ENCODE peak calls at places on chromosome 19, in seven cellular contexts. A, K, X, G, Z, W and F are unnamed samples.

GRCh38 chr19:13083627-13084026 is 19.0 kb downstream of the LYL1 start:
- DNase-seq in W (no peak), Z (no peak), K (no peak), G (no peak), X (no peak), A (no peak), F (no peak)

GRCh38 chr19:47447470-47448359 is 24.0 kb downstream of the SLC8A2 start:
- DNase-seq in X (no peak), Z (peak; percentile 28), A (peak; percentile 86), G (peak; percentile 95), W (peak; percentile 14), K (peak; percentile 39), F (peak; percentile 30)

GRCh38 chr19:12669272-12670158 is 2.9 kb downstream of the WDR83 start:
- DNase-seq in Z (peak; percentile 85), X (peak; percentile 84), K (peak; percentile 75), W (peak; percentile 69), A (peak; percentile 76), G (peak; percentile 82), F (peak; percentile 53)

GRCh38 chr19:35144600-35145436 is 1.8 kb downstream of the FXYD7 start:
- DNase-seq in Z (peak; percentile 76), A (no peak), K (peak; percentile 21), G (no peak), W (no peak), X (no peak), F (peak; percentile 26)

GRCh38 chr19:1828279-1829238 is 16.5 kb upstream of the ATP8B3 start:
- DNase-seq in K (no peak), G (no peak), X (no peak), W (no peak), A (no peak), Z (no peak), F (no peak)

GRCh38 chr19:53942001-53942786 is 20.5 kb upstream of the CACNG8 start:
- DNase-seq in K (peak; percentile 21), G (peak; percentile 97), A (no peak), Z (no peak), X (no peak), W (no peak), F (no peak)

GRCh38 chr19:55257461-55258411 is 1.1 kb downstream of the PPP6R1 start:
- DNase-seq in Z (no peak), A (peak; percentile 38), K (peak; percentile 42), G (peak; percentile 59), W (no peak), X (no peak), F (no peak)

GRCh38 chr19:50328257-50329145 is 676 bp downstream of the KCNC3 start:
- DNase-seq in Z (no peak), W (no peak), X (peak; percentile 68), G (peak; percentile 74), K (no peak), A (peak; percentile 69), F (no peak)

GRCh38 chr19:48218964-48219363 is 36.7 kb downstream of the CARD8 start:
- DNase-seq in W (no peak), G (no peak), K (no peak), Z (no peak), A (no peak), X (no peak), F (no peak)

GRCh38 chr19:3154957-3155736 is 19.3 kb downstream of the GNA15 start:
- DNase-seq in G (no peak), A (peak; percentile 85), Z (peak; percentile 61), X (peak; percentile 87), K (no peak), W (peak; percentile 67), F (peak; percentile 93)

GRCh38 chr19:36489920-36490415 is 607 bp upstream of the ZNF566 start:
- DNase-seq in W (no peak), G (no peak), A (peak; percentile 70), K (peak; percentile 93), X (peak; percentile 86), Z (peak; percentile 76), F (peak; percentile 57)

GRCh38 chr19:55193481-55193880 is 13.4 kb upstream of the SYT5 start:
- DNase-seq in G (no peak), Z (no peak), W (no peak), A (no peak), K (no peak), X (no peak), F (no peak)

GRCh38 chr19:16381756-16382401 is 57.3 kb downstream of the KLF2 start:
- DNase-seq in X (no peak), G (no peak), K (no peak), Z (no peak), A (no peak), W (no peak), F (no peak)